ENCODE peak calls at places on chromosomes 4 and X, in five cellular contexts. One of them, this sample, is unnamed.

GRCh38 chrX:13721819-13722527 is 12.4 kb downstream of the TRAPPC2 start:
- DNase-seq in GM12865: no peak
- DNase-seq in cardiac fibroblast: peak
- DNase-seq in right atrium auricular region: no peak
- DNase-seq in left ventricle myocardium inferior: no peak
- DNase-seq in this sample: no peak

GRCh38 chr4:1447676-1448588 is 41.7 kb upstream of the NKX1-1 start:
- DNase-seq in left ventricle myocardium inferior: no peak
- DNase-seq in right atrium auricular region: peak
- DNase-seq in GM12865: no peak
- DNase-seq in cardiac fibroblast: no peak
- DNase-seq in this sample: peak

GRCh38 chrX:9133426-9133825 is 99.5 kb upstream of the FAM9B start:
- DNase-seq in GM12865: no peak
- DNase-seq in right atrium auricular region: no peak
- DNase-seq in cardiac fibroblast: peak
- DNase-seq in left ventricle myocardium inferior: no peak
- DNase-seq in this sample: no peak

GRCh38 chrX:41737065-41737464 is 13.1 kb downstream of the GPR82 start:
- DNase-seq in GM12865: no peak
- DNase-seq in left ventricle myocardium inferior: no peak
- DNase-seq in cardiac fibroblast: no peak
- DNase-seq in right atrium auricular region: no peak
- DNase-seq in this sample: no peak

GRCh38 chrX:51742586-51742985 is 656 bp upstream of the GSPT2 start:
- DNase-seq in GM12865: no peak
- DNase-seq in left ventricle myocardium inferior: no peak
- DNase-seq in right atrium auricular region: no peak
- DNase-seq in cardiac fibroblast: no peak
- DNase-seq in this sample: no peak

GRCh38 chr4:94068712-94069111 is 139.0 kb upstream of the SMARCAD1 start:
- DNase-seq in cardiac fibroblast: no peak
- DNase-seq in GM12865: no peak
- DNase-seq in right atrium auricular region: no peak
- DNase-seq in left ventricle myocardium inferior: no peak
- DNase-seq in this sample: no peak

GRCh38 chrX:103678199-103678993 is 8.1 kb downstream of the MORF4L2 start:
- DNase-seq in left ventricle myocardium inferior: no peak
- DNase-seq in cardiac fibroblast: no peak
- DNase-seq in GM12865: no peak
- DNase-seq in right atrium auricular region: no peak
- DNase-seq in this sample: no peak

GRCh38 chrX:101220881-101221280 is 1.3 kb downstream of the DRP2 start:
- DNase-seq in right atrium auricular region: no peak
- DNase-seq in cardiac fibroblast: no peak
- DNase-seq in left ventricle myocardium inferior: no peak
- DNase-seq in GM12865: no peak
- DNase-seq in this sample: no peak

GRCh38 chr4:88018471-88018870 is 11.0 kb downstream of the PKD2 start:
- DNase-seq in left ventricle myocardium inferior: no peak
- DNase-seq in right atrium auricular region: peak
- DNase-seq in cardiac fibroblast: peak
- DNase-seq in GM12865: no peak
- DNase-seq in this sample: no peak

GRCh38 chr4:791866-792630 is 33.9 kb downstream of the CPLX1 start:
- DNase-seq in GM12865: peak
- DNase-seq in left ventricle myocardium inferior: no peak
- DNase-seq in right atrium auricular region: no peak
- DNase-seq in cardiac fibroblast: no peak
- DNase-seq in this sample: no peak

GRCh38 chrX:39728025-39728424 is 369.7 kb downstream of the BCOR start:
- DNase-seq in right atrium auricular region: no peak
- DNase-seq in left ventricle myocardium inferior: no peak
- DNase-seq in cardiac fibroblast: peak
- DNase-seq in GM12865: no peak
- DNase-seq in this sample: no peak

GRCh38 chr4:47722176-47722575 is 115.7 kb downstream of the CORIN start:
- DNase-seq in cardiac fibroblast: no peak
- DNase-seq in left ventricle myocardium inferior: no peak
- DNase-seq in GM12865: no peak
- DNase-seq in right atrium auricular region: no peak
- DNase-seq in this sample: no peak

GRCh38 chr4:123936615-123937014 is 540.0 kb downstream of the SPRY1 start:
- DNase-seq in left ventricle myocardium inferior: no peak
- DNase-seq in right atrium auricular region: no peak
- DNase-seq in cardiac fibroblast: no peak
- DNase-seq in GM12865: no peak
- DNase-seq in this sample: no peak

DNA sequence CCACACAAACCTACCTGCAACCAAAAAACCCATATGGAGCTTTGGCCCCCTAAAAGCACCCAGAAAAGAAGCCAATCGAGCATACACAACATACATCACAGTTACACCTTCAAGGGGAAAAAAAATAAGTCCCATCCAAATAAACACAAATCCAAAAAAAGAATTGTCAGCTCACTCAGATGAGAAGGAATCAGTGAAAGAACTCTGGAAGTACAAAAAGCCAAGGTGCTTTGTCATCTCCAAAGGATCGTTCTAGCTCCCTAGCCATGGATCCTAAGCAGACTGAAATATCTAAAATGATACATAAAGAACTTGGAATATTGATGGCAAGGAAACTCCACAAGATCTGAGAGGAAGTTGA is 119.2 kb downstream of the NEK1 start:
- DNase-seq in cardiac fibroblast: no peak
- DNase-seq in right atrium auricular region: no peak
- DNase-seq in left ventricle myocardium inferior: no peak
- DNase-seq in GM12865: no peak
- DNase-seq in this sample: no peak
- TF ChIP-seq CTCF in cardiac fibroblast: no peak
- TF ChIP-seq CTCF in right atrium auricular region: no peak
- TF ChIP-seq CTCF in left ventricle myocardium inferior: no peak
- TF ChIP-seq CTCF in GM12865: no peak
- TF ChIP-seq CTCF in this sample: peak

GRCh38 chrX:14963447-14964236 is 90.4 kb downstream of the MOSPD2 start:
- DNase-seq in left ventricle myocardium inferior: no peak
- DNase-seq in right atrium auricular region: no peak
- DNase-seq in GM12865: no peak
- DNase-seq in cardiac fibroblast: peak
- DNase-seq in this sample: no peak

DNA sequence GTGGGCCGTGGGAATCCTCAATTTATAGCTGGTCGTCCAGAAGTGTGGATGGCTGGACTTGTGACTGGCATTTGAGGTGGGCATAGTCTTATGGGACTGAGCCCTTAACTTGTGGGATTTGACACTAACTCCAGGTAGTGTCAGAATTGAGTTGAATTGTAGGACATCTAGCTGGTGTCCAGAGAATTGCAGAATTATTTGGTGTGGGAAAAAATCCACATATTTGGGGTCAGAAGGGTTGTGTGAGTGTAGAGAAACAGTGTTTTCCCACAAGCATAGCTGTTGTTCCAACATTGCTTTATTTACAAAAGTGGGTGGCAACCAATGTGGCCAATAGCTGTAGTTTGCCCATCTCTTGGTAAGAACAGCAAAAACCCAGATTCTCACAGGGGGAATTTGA is 91.3 kb downstream of the MOSPD2 start:
- DNase-seq in GM12865: no peak
- DNase-seq in right atrium auricular region: no peak
- DNase-seq in left ventricle myocardium inferior: no peak
- DNase-seq in cardiac fibroblast: peak
- DNase-seq in this sample: no peak
- TF ChIP-seq CTCF in GM12865: no peak
- TF ChIP-seq CTCF in right atrium auricular region: no peak
- TF ChIP-seq CTCF in left ventricle myocardium inferior: peak
- TF ChIP-seq CTCF in cardiac fibroblast: no peak
- TF ChIP-seq CTCF in this sample: no peak

GRCh38 chrX:140510895-140511295 is 6.0 kb upstream of the SOX3 start:
- DNase-seq in left ventricle myocardium inferior: no peak
- DNase-seq in GM12865: no peak
- DNase-seq in right atrium auricular region: no peak
- DNase-seq in cardiac fibroblast: no peak
- DNase-seq in this sample: no peak

GRCh38 chrX:140507982-140508305 is 3.1 kb upstream of the SOX3 start:
- DNase-seq in right atrium auricular region: no peak
- DNase-seq in GM12865: no peak
- DNase-seq in left ventricle myocardium inferior: no peak
- DNase-seq in cardiac fibroblast: no peak
- DNase-seq in this sample: no peak

GRCh38 chrX:140508958-140509357 is 4.1 kb upstream of the SOX3 start:
- DNase-seq in cardiac fibroblast: no peak
- DNase-seq in GM12865: no peak
- DNase-seq in right atrium auricular region: no peak
- DNase-seq in left ventricle myocardium inferior: no peak
- DNase-seq in this sample: no peak

GRCh38 chrX:140509468-140510305 is 4.8 kb upstream of the SOX3 start:
- DNase-seq in left ventricle myocardium inferior: no peak
- DNase-seq in right atrium auricular region: no peak
- DNase-seq in cardiac fibroblast: no peak
- DNase-seq in GM12865: no peak
- DNase-seq in this sample: no peak

GRCh38 chrX:140510306-140510676 is 5.4 kb upstream of the SOX3 start:
- DNase-seq in right atrium auricular region: no peak
- DNase-seq in cardiac fibroblast: no peak
- DNase-seq in GM12865: no peak
- DNase-seq in left ventricle myocardium inferior: no peak
- DNase-seq in this sample: no peak
- TF ChIP-seq CTCF in right atrium auricular region: no peak
- TF ChIP-seq CTCF in cardiac fibroblast: no peak
- TF ChIP-seq CTCF in GM12865: no peak
- TF ChIP-seq CTCF in left ventricle myocardium inferior: no peak
- TF ChIP-seq CTCF in this sample: no peak

GRCh38 chr4:127788517-127788916 is 6.4 kb downstream of the HSPA4L start:
- DNase-seq in GM12865: peak
- DNase-seq in left ventricle myocardium inferior: no peak
- DNase-seq in cardiac fibroblast: peak
- DNase-seq in right atrium auricular region: no peak
- DNase-seq in this sample: no peak
- TF ChIP-seq CTCF in GM12865: peak
- TF ChIP-seq CTCF in left ventricle myocardium inferior: peak
- TF ChIP-seq CTCF in cardiac fibroblast: peak
- TF ChIP-seq CTCF in right atrium auricular region: no peak
- TF ChIP-seq CTCF in this sample: no peak

GRCh38 chrX:25503826-25504225 is 488.1 kb upstream of the ARX start:
- DNase-seq in left ventricle myocardium inferior: no peak
- DNase-seq in right atrium auricular region: no peak
- DNase-seq in cardiac fibroblast: no peak
- DNase-seq in GM12865: no peak
- DNase-seq in this sample: no peak
- TF ChIP-seq CTCF in left ventricle myocardium inferior: no peak
- TF ChIP-seq CTCF in right atrium auricular region: no peak
- TF ChIP-seq CTCF in cardiac fibroblast: no peak
- TF ChIP-seq CTCF in GM12865: no peak
- TF ChIP-seq CTCF in this sample: no peak

DNA sequence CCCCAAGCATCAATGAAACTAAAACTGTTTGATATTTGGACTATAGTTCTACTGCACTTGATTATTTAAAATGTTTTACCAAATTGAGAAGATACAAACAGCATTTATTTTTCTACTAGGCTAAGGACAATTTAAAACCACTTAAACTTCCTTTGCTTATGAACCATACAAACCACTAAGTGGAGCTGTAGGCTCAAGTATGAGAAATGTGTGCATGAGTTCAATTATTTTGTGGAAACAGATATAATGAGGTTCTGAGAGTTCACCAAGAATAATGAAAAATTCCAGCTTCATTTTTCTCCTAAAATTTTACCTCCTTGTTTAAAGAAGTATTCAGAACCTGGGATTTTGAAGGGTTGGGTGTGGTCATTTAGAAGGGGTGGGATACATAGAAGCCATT is 63.1 kb downstream of the SERPINA7 start:
- DNase-seq in cardiac fibroblast: peak
- DNase-seq in left ventricle myocardium inferior: no peak
- DNase-seq in GM12865: no peak
- DNase-seq in right atrium auricular region: no peak
- DNase-seq in this sample: no peak
- TF ChIP-seq CTCF in cardiac fibroblast: no peak
- TF ChIP-seq CTCF in left ventricle myocardium inferior: peak
- TF ChIP-seq CTCF in GM12865: no peak
- TF ChIP-seq CTCF in right atrium auricular region: no peak
- TF ChIP-seq CTCF in this sample: no peak

GRCh38 chr4:176298664-176299063 is 21.1 kb upstream of the SPCS3 start:
- DNase-seq in GM12865: no peak
- DNase-seq in left ventricle myocardium inferior: no peak
- DNase-seq in cardiac fibroblast: no peak
- DNase-seq in right atrium auricular region: no peak
- DNase-seq in this sample: no peak
- TF ChIP-seq CTCF in GM12865: no peak
- TF ChIP-seq CTCF in left ventricle myocardium inferior: no peak
- TF ChIP-seq CTCF in cardiac fibroblast: no peak
- TF ChIP-seq CTCF in right atrium auricular region: no peak
- TF ChIP-seq CTCF in this sample: no peak

GRCh38 chr4:24886596-24886995 is 26.2 kb downstream of the CCDC149 start:
- DNase-seq in left ventricle myocardium inferior: no peak
- DNase-seq in right atrium auricular region: no peak
- DNase-seq in GM12865: no peak
- DNase-seq in cardiac fibroblast: no peak
- DNase-seq in this sample: no peak

GRCh38 chr4:24887881-24888430 is 24.9 kb downstream of the CCDC149 start:
- DNase-seq in cardiac fibroblast: no peak
- DNase-seq in left ventricle myocardium inferior: no peak
- DNase-seq in right atrium auricular region: no peak
- DNase-seq in GM12865: no peak
- DNase-seq in this sample: no peak

GRCh38 chr4:24881508-24882071 is 31.3 kb downstream of the CCDC149 start:
- DNase-seq in cardiac fibroblast: no peak
- DNase-seq in left ventricle myocardium inferior: no peak
- DNase-seq in GM12865: no peak
- DNase-seq in right atrium auricular region: no peak
- DNase-seq in this sample: no peak

GRCh38 chr4:24885342-24885741 is 27.5 kb downstream of the CCDC149 start:
- DNase-seq in GM12865: no peak
- DNase-seq in left ventricle myocardium inferior: no peak
- DNase-seq in right atrium auricular region: no peak
- DNase-seq in cardiac fibroblast: no peak
- DNase-seq in this sample: no peak

GRCh38 chr4:24884925-24885324 is 27.9 kb downstream of the CCDC149 start:
- DNase-seq in right atrium auricular region: no peak
- DNase-seq in GM12865: no peak
- DNase-seq in cardiac fibroblast: no peak
- DNase-seq in left ventricle myocardium inferior: no peak
- DNase-seq in this sample: no peak
- TF ChIP-seq CTCF in right atrium auricular region: no peak
- TF ChIP-seq CTCF in GM12865: no peak
- TF ChIP-seq CTCF in cardiac fibroblast: no peak
- TF ChIP-seq CTCF in left ventricle myocardium inferior: no peak
- TF ChIP-seq CTCF in this sample: no peak